ENCODE peak calls at places on chromosome 12, in seven cellular contexts. O is neural progenitor cell, W is HCT116, F is hepatocyte, S is SK-N-SH, D is OCI-LY7, P is PC-3. G is an unnamed sample.
A peak's percentile ranks its signal among the peaks of the same experiment; 100 is the strongest.

GRCh38 chr12:64390275-64390851 is at the start of gene C12orf56:
- DNase-seq in O (peak; percentile 55), W (no peak), S (no peak), D (no peak), P (no peak), F (peak; percentile 42), G (no peak)

GRCh38 chr12:47904647-47905312 is at the start of gene VDR:
- DNase-seq in S (peak; percentile 93), F (peak; percentile 90), D (peak; percentile 69), W (peak; percentile 87), P (peak; percentile 75), O (peak; percentile 91), G (peak; percentile 90)

GRCh38 chr12:62832528-62832927 is 102.4 kb downstream of the PPM1H start:
- DNase-seq in W (no peak), D (no peak), P (no peak), S (no peak), O (no peak), F (peak; percentile 46), G (no peak)

GRCh38 chr12:66549050-66549389 is 129.9 kb downstream of the GRIP1 start:
- DNase-seq in O (no peak), W (no peak), D (no peak), S (no peak), P (no peak), F (no peak), G (no peak)

GRCh38 chr12:96831346-96831745 is 75.7 kb upstream of the NEDD1 start:
- DNase-seq in S (no peak), P (no peak), W (no peak), D (no peak), F (no peak), O (no peak), G (no peak)

GRCh38 chr12:101925352-101925751 is 48.0 kb downstream of the DRAM1 start:
- DNase-seq in S (no peak), O (no peak), F (peak; percentile 60), W (no peak), D (no peak), P (peak; percentile 14), G (no peak)

GRCh38 chr12:103712191-103712590 is 125.1 kb downstream of the STAB2 start:
- DNase-seq in O (no peak), F (no peak), W (no peak), D (no peak), S (no peak), P (no peak), G (no peak)

GRCh38 chr12:123142948-123143752 is 7.7 kb downstream of the PITPNM2 start:
- DNase-seq in S (no peak), W (peak; percentile 38), F (peak; percentile 49), D (no peak), P (no peak), O (peak; percentile 18), G (no peak)

GRCh38 chr12:91866566-91866965 is 279.1 kb downstream of the BTG1 start:
- DNase-seq in O (no peak), S (no peak), P (no peak), D (no peak), F (no peak), W (no peak), G (no peak)

GRCh38 chr12:55930771-55931316 is at the start of gene DGKA:
- DNase-seq in D (peak; percentile 83), S (peak; percentile 74), F (peak; percentile 74), O (peak; percentile 52), W (peak; percentile 41), P (peak; percentile 75), G (peak; percentile 58)
- TF ChIP-seq CTCF in D (peak; percentile 86), S (peak; percentile 76), F (peak; percentile 64), O (peak; percentile 67), W (no peak), P (peak; percentile 81), G (peak; percentile 67)

GRCh38 chr12:53355121-53355520 is 19.0 kb upstream of the SP7 start:
- DNase-seq in D (no peak), F (no peak), W (no peak), O (no peak), P (no peak), S (no peak), G (no peak)

GRCh38 chr12:53347905-53348304 is 11.8 kb upstream of the SP7 start:
- DNase-seq in P (no peak), S (no peak), W (no peak), F (no peak), D (no peak), O (no peak), G (no peak)

DNA sequence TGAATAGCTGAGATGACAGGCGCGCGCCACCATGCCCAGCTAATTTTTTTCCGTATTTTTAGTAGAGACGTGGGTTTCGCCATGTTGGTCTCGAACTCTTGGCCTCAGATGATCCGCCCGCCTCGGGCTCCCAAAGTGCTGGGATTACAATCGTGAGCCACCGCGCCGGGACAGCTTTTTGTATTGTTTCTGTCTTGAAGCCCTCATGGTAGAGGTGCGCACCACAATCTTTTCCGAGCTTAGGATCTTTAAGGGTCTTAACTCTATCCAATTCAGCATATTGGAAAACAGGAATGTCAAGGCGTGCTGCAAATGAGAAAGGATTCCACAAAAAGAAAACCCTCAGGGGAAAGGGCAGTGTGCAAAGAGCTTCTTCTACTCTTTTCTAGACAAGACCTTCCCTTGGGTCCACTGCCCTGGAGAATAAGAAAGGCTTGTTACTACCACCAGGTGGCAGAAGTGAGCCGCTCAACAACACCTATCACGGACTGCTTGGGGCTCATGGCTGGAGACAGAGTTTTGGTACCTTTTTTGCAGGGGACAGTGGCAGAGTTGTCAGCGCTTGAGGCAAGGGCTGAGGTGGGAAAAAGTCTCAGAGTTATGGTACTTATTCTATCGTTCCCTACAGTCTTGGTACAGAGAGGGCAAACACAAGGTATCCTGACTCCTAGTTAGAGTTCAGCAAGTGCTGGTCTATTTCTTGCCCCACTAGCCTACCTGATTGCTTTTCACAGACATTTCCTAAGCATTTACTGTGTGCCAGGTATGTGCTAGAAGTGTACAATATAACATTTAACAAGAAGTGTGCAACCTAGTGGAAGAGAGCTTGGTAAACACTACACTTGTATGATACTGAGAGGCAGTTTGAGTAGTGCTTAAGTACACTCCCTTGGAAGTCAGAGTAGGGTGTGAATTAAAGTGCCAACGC is 16.4 kb upstream of the SP7 start:
- DNase-seq in P (peak; percentile 93), O (peak; percentile 89), S (peak; percentile 80), W (peak; percentile 86), D (peak; percentile 88), F (peak; percentile 93), G (peak; percentile 89)
- H2AFZ ChIP-seq in P (peak overlapping the region; percentile 77), O (peak overlapping the region; percentile 70), S (peak overlapping the region; percentile 37), W (peak overlapping the region; percentile 84), D (peak overlapping the region; percentile 44), F (peak overlapping the region; percentile 36), G (peak overlapping the region; percentile 43)

GRCh38 chr12:31408778-31409177 is 82.8 kb upstream of the SINHCAF start:
- DNase-seq in F (no peak), D (no peak), S (no peak), O (peak; percentile 50), W (no peak), P (no peak), G (no peak)

GRCh38 chr12:31405021-31405420 is 79.1 kb upstream of the SINHCAF start:
- DNase-seq in D (peak; percentile 66), P (no peak), W (no peak), F (no peak), O (no peak), S (no peak), G (no peak)

GRCh38 chr12:31407562-31407961 is 81.6 kb upstream of the SINHCAF start:
- DNase-seq in O (no peak), P (no peak), F (no peak), W (no peak), S (no peak), D (peak; percentile 11), G (no peak)

GRCh38 chr12:31406345-31406744 is 80.4 kb upstream of the SINHCAF start:
- DNase-seq in S (no peak), P (no peak), D (peak; percentile 88), O (no peak), W (no peak), F (no peak), G (peak; percentile 83)
- TF ChIP-seq EZH2phosphoT487 in S (no peak), P (no peak), D (no peak), O (no peak), W (no peak), F (no peak), G (no peak)

GRCh38 chr12:29700761-29701481 is 82.8 kb downstream of the TMTC1 start:
- DNase-seq in O (no peak), P (no peak), S (no peak), D (no peak), F (no peak), W (no peak), G (no peak)
- TF ChIP-seq CTCF in O (no peak), P (no peak), S (no peak), D (no peak), F (no peak), W (no peak), G (no peak)

DNA sequence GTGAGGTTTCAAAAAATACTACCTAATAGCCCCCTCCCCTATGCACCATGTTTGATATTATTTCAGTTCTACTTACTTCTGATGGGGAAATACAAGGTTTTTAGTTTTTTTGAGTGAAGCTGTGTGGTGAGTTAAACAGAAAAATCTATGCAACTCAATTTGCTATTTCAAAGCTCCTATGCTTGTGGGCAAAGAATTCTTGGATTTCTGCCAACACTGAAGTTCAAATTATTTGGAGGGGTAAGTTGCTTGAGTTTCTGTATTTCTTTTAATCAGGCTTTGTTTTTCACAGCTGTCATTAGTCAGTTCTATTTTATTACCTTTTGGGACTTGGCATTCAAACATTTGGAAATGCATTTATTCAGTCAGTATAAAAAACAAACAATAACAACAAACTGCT is 407.5 kb upstream of the MGAT4C start:
- DNase-seq in O (no peak), W (no peak), D (no peak), F (no peak), S (no peak), P (no peak), G (no peak)
- H2AFZ ChIP-seq in O (no peak overlapping the region), W (no peak overlapping the region), D (no peak overlapping the region), F (no peak overlapping the region), S (no peak overlapping the region), P (no peak overlapping the region), G (no peak overlapping the region)

GRCh38 chr12:12560587-12561304 is 1.9 kb downstream of the DUSP16 start:
- DNase-seq in F (peak; percentile 77), D (peak; percentile 64), O (peak; percentile 25), S (peak; percentile 41), W (no peak), P (peak; percentile 79), G (peak; percentile 53)
- TF ChIP-seq EZH2phosphoT487 in F (no peak), D (no peak), O (no peak), S (no peak), W (no peak), P (no peak), G (no peak)

GRCh38 chr12:42104087-42104486 is 40.6 kb downstream of the GXYLT1 start:
- DNase-seq in P (no peak), W (no peak), S (no peak), O (no peak), F (no peak), D (no peak), G (no peak)
- TF ChIP-seq CTCF in P (peak; percentile 55), W (peak; percentile 22), S (peak; percentile 67), O (peak; percentile 29), F (peak; percentile 41), D (peak; percentile 82), G (no peak)

G was measured in MM.1S.